ENCODE peak calls at places on chromosomes 7 and 10, in five cellular contexts. N, H, Q, S and E are unnamed samples.

GRCh38 chr7:44541028-44541869 is at the start of gene NPC1L1:
- DNase-seq in H (no peak), S (no peak), N (no peak), Q (peak), E (no peak)

GRCh38 chr10:103007017-103007416 is 88.9 kb downstream of the CNNM2 start:
- DNase-seq in Q (no peak), H (no peak), S (no peak), N (no peak), E (no peak)

GRCh38 chr10:128211953-128212727 is 85.9 kb upstream of the MKI67 start:
- DNase-seq in N (peak), S (peak), Q (peak), H (peak), E (no peak)

GRCh38 chr10:1047937-1048336 is 982 bp downstream of the IDI1 start:
- DNase-seq in S (no peak), Q (peak), N (no peak), H (no peak), E (no peak)

GRCh38 chr10:103765981-103766380 is 89.4 kb downstream of the SH3PXD2A start:
- DNase-seq in Q (peak), N (no peak), H (no peak), S (no peak), E (no peak)

GRCh38 chr7:80829527-80829926 is 89.3 kb downstream of the SEMA3C start:
- DNase-seq in Q (no peak), H (peak), N (no peak), S (no peak), E (no peak)

GRCh38 chr10:43091846-43092245 is 15.0 kb downstream of the RET start:
- DNase-seq in S (no peak), N (no peak), Q (no peak), H (peak), E (no peak)

GRCh38 chr7:133698127-133698526 is 429.0 kb upstream of the LRGUK start:
- DNase-seq in N (no peak), Q (no peak), H (peak), S (no peak), E (no peak)

GRCh38 chr7:92622680-92623079 is 32.5 kb upstream of the FAM133B start:
- DNase-seq in H (no peak), N (no peak), S (no peak), Q (no peak), E (no peak)

GRCh38 chr10:3068968-3069737 is 1.8 kb downstream of the PFKP start:
- DNase-seq in S (no peak), Q (peak), N (no peak), H (no peak), E (no peak)

GRCh38 chr7:105448181-105448580 is 59.5 kb upstream of the SRPK2 start:
- DNase-seq in Q (no peak), H (no peak), S (no peak), N (no peak), E (no peak)

GRCh38 chr10:35150335-35150734 is 23.7 kb downstream of the CREM start:
- DNase-seq in N (no peak), H (no peak), Q (no peak), S (no peak), E (no peak)

GRCh38 chr10:45594276-45595157 is 78.1 kb downstream of the ZFAND4 start:
- DNase-seq in N (peak), Q (peak), H (peak), S (peak), E (peak)

GRCh38 chr7:4204530-4205165 is 477.4 kb upstream of the FOXK1 start:
- DNase-seq in H (no peak), Q (no peak), N (no peak), S (no peak), E (no peak)

GRCh38 chr10:43944742-43945730 is 296.4 kb upstream of the ZNF32 start:
- DNase-seq in S (no peak), N (peak), Q (no peak), H (no peak), E (no peak)

GRCh38 chr10:92571649-92572048 is 2.2 kb downstream of the IDE start:
- DNase-seq in N (no peak), Q (no peak), S (no peak), H (peak), E (no peak)

GRCh38 chr7:45685619-45686240 is 111.6 kb downstream of the ADCY1 start:
- DNase-seq in N (no peak), H (no peak), S (no peak), Q (no peak), E (no peak)

GRCh38 chr7:28855538-28856217 is 102.5 kb downstream of the TRIL start:
- DNase-seq in H (peak), Q (peak), N (no peak), S (peak), E (peak)

GRCh38 chr7:9945131-9945530 is 1028.5 kb upstream of the PHF14 start:
- DNase-seq in Q (no peak), S (no peak), N (no peak), H (no peak), E (no peak)

DNA sequence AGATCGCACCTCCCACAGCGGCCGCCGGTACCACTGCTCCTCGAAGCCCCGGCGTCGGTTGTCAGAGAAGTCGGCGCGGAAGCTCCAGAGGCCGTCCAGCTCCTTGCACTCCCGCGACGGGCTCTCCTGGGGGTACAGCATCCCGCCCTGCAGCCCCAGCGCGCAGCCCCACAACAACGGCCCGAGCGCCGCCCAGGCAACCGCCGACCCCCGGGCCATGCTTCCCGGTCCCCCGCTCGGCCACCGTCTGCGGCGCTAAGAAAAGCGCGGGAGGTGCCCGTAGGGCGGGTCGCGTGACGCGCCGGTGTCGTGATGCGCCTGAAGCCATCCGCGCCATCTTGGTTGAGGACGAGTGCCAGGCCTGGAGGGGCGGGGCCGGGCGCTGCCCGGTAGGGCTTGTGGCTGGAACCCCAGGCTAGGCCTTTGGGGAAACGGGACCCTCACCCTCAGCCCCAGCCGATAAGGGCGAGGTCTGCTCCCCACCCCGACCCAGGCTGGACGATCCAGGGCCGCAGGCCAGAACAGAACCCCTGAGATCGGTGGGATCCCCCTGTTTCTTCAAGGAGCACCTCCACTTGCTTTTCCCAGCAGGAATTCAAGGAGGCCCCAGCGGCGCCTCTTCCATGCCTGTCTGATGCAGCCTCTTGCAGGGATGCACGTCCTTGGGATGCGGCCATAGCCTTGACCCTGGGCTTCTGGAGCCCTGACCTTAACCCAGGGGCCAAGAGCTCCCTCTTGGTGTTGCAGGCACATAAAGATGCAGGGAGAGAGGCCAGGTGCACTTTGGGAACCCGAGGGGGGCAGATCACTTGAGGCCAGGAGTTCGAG is at the start of gene GUSB:
- DNase-seq in Q (peak), N (peak), H (peak), S (peak), E (peak)
- TF ChIP-seq CTCF in Q (no peak), N (no peak), H (no peak), S (no peak), E (no peak)

GRCh38 chr7:75916685-75917634 is 2.0 kb downstream of the POR start:
- DNase-seq in N (no peak), S (no peak), Q (no peak), H (no peak), E (no peak)
- H3K4me3 ChIP-seq in N (peak), S (no peak), Q (no peak), H (no peak), E (no peak)

GRCh38 chr10:97538839-97539238 is 33.7 kb upstream of the ANKRD2 start:
- DNase-seq in S (no peak), H (no peak), Q (peak), N (no peak), E (no peak)

GRCh38 chr10:97537186-97537869 is 35.3 kb upstream of the ANKRD2 start:
- DNase-seq in N (no peak), H (no peak), Q (no peak), S (no peak), E (no peak)

GRCh38 chr10:97540669-97541500 is 31.7 kb upstream of the ANKRD2 start:
- DNase-seq in S (no peak), H (no peak), N (no peak), Q (no peak), E (no peak)

GRCh38 chr10:97538401-97538800 is 34.2 kb upstream of the ANKRD2 start:
- DNase-seq in Q (no peak), N (no peak), S (no peak), H (peak), E (no peak)

GRCh38 chr10:97539523-97540200 is 32.9 kb upstream of the ANKRD2 start:
- DNase-seq in Q (no peak), S (no peak), H (peak), N (no peak), E (peak)
- TF ChIP-seq CTCF in Q (no peak), S (peak), H (peak), N (no peak), E (peak)

GRCh38 chr10:30818854-30819253 is 189.3 kb upstream of the LYZL2 start:
- DNase-seq in Q (no peak), N (no peak), S (no peak), H (peak), E (no peak)
- H3K4me3 ChIP-seq in Q (no peak), N (no peak), S (peak), H (no peak), E (peak)

GRCh38 chr10:66926841-66927240 is 1.0 kb downstream of the LRRTM3 start:
- DNase-seq in N (no peak), H (no peak), Q (no peak), S (no peak), E (no peak)

GRCh38 chr10:66928000-66928770 is 2.3 kb downstream of the LRRTM3 start:
- DNase-seq in N (peak), Q (peak), H (peak), S (no peak), E (no peak)

GRCh38 chr10:66927271-66927950 is 1.6 kb downstream of the LRRTM3 start:
- DNase-seq in Q (no peak), N (peak), S (no peak), H (peak), E (no peak)

GRCh38 chr10:66924674-66925345 is 1.0 kb upstream of the LRRTM3 start:
- DNase-seq in H (peak), S (no peak), N (no peak), Q (no peak), E (no peak)

DNA sequence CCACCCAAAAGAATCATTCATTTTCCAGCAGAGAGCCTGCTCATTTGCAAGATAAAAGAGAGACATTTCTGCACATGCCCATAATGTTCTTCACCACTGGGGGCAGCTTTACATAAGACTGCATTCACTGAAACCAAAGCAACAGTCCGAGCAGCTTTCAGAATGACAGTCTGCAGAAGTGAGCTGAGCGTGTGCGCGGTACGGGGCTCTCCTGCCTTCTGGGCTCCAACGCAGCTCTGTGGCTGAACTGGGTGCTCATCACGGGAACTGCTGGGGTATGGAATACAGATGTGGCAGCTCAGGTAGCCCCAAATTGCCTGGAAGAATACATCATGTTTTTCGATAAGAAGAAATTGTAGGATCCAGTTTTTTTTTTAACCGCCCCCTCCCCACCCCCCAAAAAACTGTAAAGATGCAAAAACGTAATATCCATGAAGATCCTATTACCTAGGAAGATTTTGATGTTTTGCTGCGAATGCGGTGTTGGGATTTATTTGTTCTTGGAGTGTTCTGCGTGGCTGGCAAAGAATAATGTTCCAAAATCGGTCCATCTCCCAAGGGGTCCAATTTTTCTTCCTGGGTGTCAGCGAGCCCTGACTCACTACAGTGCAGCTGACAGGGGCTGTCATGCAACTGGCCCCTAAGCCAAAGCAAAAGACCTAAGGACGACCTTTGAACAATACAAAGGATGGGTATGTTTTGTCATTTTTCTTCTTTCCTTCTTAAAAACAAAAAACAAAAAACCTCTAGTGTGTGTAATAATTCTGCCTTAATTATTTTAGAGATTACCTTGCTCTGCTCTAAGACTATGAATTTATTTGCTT is at the start of gene LRRTM3:
- DNase-seq in N (peak), Q (peak), H (peak), S (peak), E (peak)
- TF ChIP-seq CTCF in N (peak), Q (peak), H (peak), S (peak), E (peak)